ENCODE peak calls at places on chromosomes 7 and 10, in nine cellular contexts. J is GM20000, F is T-helper 2 cell, P is progenitor cell of endocrine pancreas, A is AG08396, C is endodermal cell, D is left colon, Z is astrocyte of the hippocampus, Y is nephron progenitor cell. L is an unnamed sample.

GRCh38 chr7:116776610-116777289 is 85.6 kb upstream of the CAPZA2 start:
- DNase-seq in D (no peak), F (no peak), J (no peak), P (no peak), C (no peak), A (peak), Z (peak), Y (no peak), L (no peak)

GRCh38 chr10:62430881-62431280 is 56.7 kb downstream of the ZNF365 start:
- DNase-seq in Y (no peak), Z (no peak), J (no peak), F (no peak), A (no peak), C (no peak), P (no peak), D (no peak), L (no peak)

GRCh38 chr10:130817674-130818073 is 493.8 kb downstream of the TCERG1L start:
- DNase-seq in C (no peak), F (no peak), P (no peak), A (no peak), D (no peak), Z (no peak), Y (no peak), J (no peak), L (no peak)

GRCh38 chr10:117461766-117462423 is 80.7 kb upstream of the EMX2 start:
- DNase-seq in D (peak), Z (peak), P (no peak), J (no peak), F (no peak), A (peak), Y (peak), C (no peak), L (no peak)

GRCh38 chr7:28093617-28094232 is 86.9 kb downstream of the JAZF1 start:
- DNase-seq in Y (peak), C (peak), J (peak), F (peak), Z (peak), D (peak), P (peak), A (peak), L (peak)

GRCh38 chr10:42940487-42941157 is 136.2 kb upstream of the RET start:
- DNase-seq in Y (no peak), C (peak), D (no peak), P (no peak), J (no peak), F (no peak), Z (no peak), A (no peak), L (no peak)

GRCh38 chr7:20438248-20438647 is 107.5 kb downstream of the ITGB8 start:
- DNase-seq in D (no peak), C (no peak), Y (no peak), Z (peak), A (no peak), F (no peak), P (no peak), J (no peak), L (no peak)

GRCh38 chr7:4077980-4078379 is 604.1 kb upstream of the FOXK1 start:
- DNase-seq in F (no peak), J (no peak), D (no peak), P (no peak), Y (no peak), A (no peak), Z (no peak), C (peak), L (no peak)

GRCh38 chr10:43262043-43262901 is 4.6 kb downstream of the RASGEF1A start:
- DNase-seq in D (no peak), F (no peak), Y (peak), Z (no peak), A (no peak), J (no peak), C (peak), P (no peak), L (peak)

GRCh38 chr10:66322261-66322660 is 603.6 kb upstream of the LRRTM3 start:
- DNase-seq in P (no peak), J (no peak), F (no peak), C (no peak), Y (no peak), D (peak), A (no peak), Z (peak), L (no peak)